ENCODE peak calls at places on chromosomes 12 and 14, in ten cellular contexts. A is gastrocnemius medialis, C is transverse colon, Z is BJ, R is uterus, F is fibroblast of villous mesenchyme, D is lower lobe of right lung, X is heart right ventricle, I is endodermal cell, V is hepatocyte. S is an unnamed sample.

GRCh38 chr14:76203086-76204001 is 51.6 kb downstream of the GPATCH2L start:
- DNase-seq in A (no peak), C (no peak), Z (peak; percentile 23), R (peak; percentile 50), F (peak; percentile 91), D (no peak), X (no peak), I (no peak), V (peak; percentile 53), S (no peak)

GRCh38 chr12:118355838-118356237 is 16.9 kb downstream of the TAOK3 start:
- DNase-seq in A (no peak), C (no peak), Z (no peak), R (no peak), F (no peak), D (no peak), X (no peak), I (no peak), V (no peak), S (no peak)

GRCh38 chr14:50941151-50941550 is 3.1 kb downstream of the PYGL start:
- DNase-seq in A (no peak), C (no peak), Z (peak; percentile 61), R (no peak), F (no peak), D (no peak), X (no peak), I (no peak), V (no peak), S (no peak)

GRCh38 chr12:52873832-52874572 is 25.2 kb upstream of the KRT78 start:
- DNase-seq in A (peak; percentile 55), C (peak; percentile 91), Z (peak; percentile 66), R (peak; percentile 92), F (peak; percentile 96), D (peak; percentile 86), X (peak; percentile 91), I (peak; percentile 90), V (peak; percentile 96), S (no peak)

GRCh38 chr12:71385155-71385554 is 54.4 kb upstream of the LGR5 start:
- DNase-seq in A (no peak), C (no peak), Z (no peak), R (no peak), F (no peak), D (no peak), X (no peak), I (no peak), V (no peak), S (no peak)

GRCh38 chr12:79422060-79422812 is 268.5 kb downstream of the PAWR start:
- DNase-seq in A (no peak), C (no peak), Z (no peak), R (no peak), F (peak; percentile 84), D (no peak), X (no peak), I (no peak), V (no peak), S (no peak)

GRCh38 chr14:89451229-89451628 is 34.2 kb upstream of the FOXN3 start:
- DNase-seq in A (no peak), C (no peak), Z (no peak), R (no peak), F (no peak), D (no peak), X (no peak), I (no peak), V (no peak), S (no peak)

GRCh38 chr14:64611358-64612020 is 61.7 kb downstream of the PPP1R36 start:
- DNase-seq in A (no peak), C (no peak), Z (peak; percentile 50), R (peak; percentile 52), F (peak; percentile 88), D (no peak), X (no peak), I (no peak), V (no peak), S (no peak)

GRCh38 chr12:95701275-95701674 is 89.3 kb downstream of the NTN4 start:
- DNase-seq in A (no peak), C (no peak), Z (no peak), R (no peak), F (no peak), D (no peak), X (no peak), I (no peak), V (no peak), S (no peak)

GRCh38 chr12:51389302-51389999 is 1.8 kb downstream of the GALNT6 start:
- DNase-seq in A (no peak), C (peak; percentile 37), Z (no peak), R (no peak), F (no peak), D (no peak), X (no peak), I (peak; percentile 46), V (no peak), S (no peak)

GRCh38 chr12:64181504-64182291 is 40.4 kb downstream of the KICS2 start:
- DNase-seq in A (peak; percentile 33), C (peak; percentile 51), Z (peak; percentile 95), R (peak; percentile 67), F (peak; percentile 91), D (no peak), X (no peak), I (peak; percentile 74), V (peak; percentile 64), S (no peak)

GRCh38 chr12:112218150-112218549 is 92.8 kb downstream of the TRAFD1 start:
- DNase-seq in A (no peak), C (no peak), Z (no peak), R (no peak), F (peak; percentile 3), D (no peak), X (no peak), I (no peak), V (no peak), S (no peak)

GRCh38 chr14:51862171-51862838 is 1.9 kb downstream of the GNG2 start:
- DNase-seq in A (no peak), C (no peak), Z (no peak), R (no peak), F (peak; percentile 13), D (no peak), X (no peak), I (no peak), V (no peak), S (no peak)

GRCh38 chr12:107320929-107321618 is 227.7 kb upstream of the CRY1 start:
- DNase-seq in A (no peak), C (peak; percentile 31), Z (no peak), R (no peak), F (peak; percentile 8), D (peak; percentile 54), X (no peak), I (peak; percentile 86), V (peak; percentile 53), S (no peak)

DNA sequence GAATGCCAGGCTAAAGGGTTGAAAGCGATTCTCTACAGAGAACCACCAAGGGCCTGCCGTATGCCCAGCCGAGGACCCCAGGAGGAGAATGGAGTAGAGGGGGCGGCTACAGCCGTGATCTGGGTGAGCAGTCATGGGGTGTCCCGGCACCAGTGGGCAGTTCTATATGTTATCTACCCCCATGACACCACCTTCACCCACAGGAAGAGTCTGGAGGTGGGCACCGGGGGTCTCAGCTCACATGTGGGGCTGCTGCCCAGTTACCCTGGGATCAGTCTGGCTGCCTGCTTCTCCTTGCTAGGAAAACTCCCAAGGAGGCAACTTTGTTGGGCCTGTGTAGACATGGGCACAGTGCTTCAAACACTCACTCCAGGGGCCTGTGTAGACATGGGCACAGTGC is 99.4 kb downstream of the LGMN start:
- DNase-seq in A (no peak), C (no peak), Z (no peak), R (no peak), F (no peak), D (no peak), X (no peak), I (no peak), V (no peak), S (no peak)
- H3K4me3 ChIP-seq in A (no peak overlapping the region), C (no peak overlapping the region), Z (no peak overlapping the region), R (no peak overlapping the region), F (no peak overlapping the region), D (no peak overlapping the region), X (no peak overlapping the region), I (no peak overlapping the region), V (no peak overlapping the region), S (no peak overlapping the region)

GRCh38 chr12:68081561-68081960 is 78.0 kb downstream of the IFNG start:
- DNase-seq in A (no peak), C (no peak), Z (no peak), R (no peak), F (no peak), D (no peak), X (no peak), I (no peak), V (no peak), S (no peak)

GRCh38 chr12:68089101-68089500 is 70.4 kb downstream of the IFNG start:
- DNase-seq in A (no peak), C (no peak), Z (no peak), R (no peak), F (no peak), D (no peak), X (no peak), I (no peak), V (no peak), S (no peak)

GRCh38 chr12:68080577-68080976 is 79.0 kb downstream of the IFNG start:
- DNase-seq in A (no peak), C (no peak), Z (no peak), R (no peak), F (no peak), D (no peak), X (no peak), I (peak; percentile 91), V (no peak), S (no peak)

DNA sequence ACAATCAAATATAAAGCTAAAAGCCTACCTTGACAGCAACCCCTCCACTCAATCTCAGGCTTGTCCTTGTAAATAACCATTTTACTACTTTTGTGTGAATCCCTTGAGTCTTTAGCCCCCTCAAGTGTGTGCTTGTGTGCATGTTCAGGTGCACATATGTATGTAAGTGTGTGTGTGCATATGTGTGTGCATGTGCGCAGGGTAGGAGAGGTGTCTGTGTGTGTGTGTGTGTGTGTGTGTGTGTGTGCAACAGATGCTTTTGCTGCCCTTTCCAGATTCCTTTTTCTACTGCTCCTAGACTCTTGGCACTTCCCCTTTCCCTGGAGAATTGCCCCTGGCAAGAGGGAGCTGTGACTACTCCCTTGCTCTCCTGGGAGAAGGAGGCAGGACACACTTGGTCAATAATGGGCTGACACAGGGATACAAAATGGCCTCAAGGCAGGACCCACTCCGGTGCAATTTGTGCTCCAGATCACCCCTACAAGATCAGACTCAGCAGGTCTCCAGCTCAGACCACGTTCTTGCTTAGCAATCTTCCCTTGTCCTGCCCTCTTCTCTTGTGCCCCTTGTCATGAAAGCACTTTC is 73.4 kb downstream of the IFNG start:
- DNase-seq in A (no peak), C (no peak), Z (no peak), R (no peak), F (no peak), D (no peak), X (no peak), I (no peak), V (no peak), S (no peak)
- H3K4me3 ChIP-seq in A (no peak overlapping the region), C (no peak overlapping the region), Z (no peak overlapping the region), R (no peak overlapping the region), F (no peak overlapping the region), D (no peak overlapping the region), X (no peak overlapping the region), I (no peak overlapping the region), V (no peak overlapping the region), S (no peak overlapping the region)

GRCh38 chr12:70213707-70214106 is 29.5 kb upstream of the CNOT2 start:
- DNase-seq in A (no peak), C (no peak), Z (no peak), R (no peak), F (no peak), D (no peak), X (no peak), I (no peak), V (no peak), S (no peak)
- H3K4me3 ChIP-seq in A (no peak overlapping the region), C (no peak overlapping the region), Z (no peak overlapping the region), R (no peak overlapping the region), F (no peak overlapping the region), D (no peak overlapping the region), X (no peak overlapping the region), I (no peak overlapping the region), V (no peak overlapping the region), S (no peak overlapping the region)

GRCh38 chr14:35878272-35879140 is 52.4 kb downstream of the BRMS1L start:
- DNase-seq in A (peak; percentile 17), C (peak; percentile 37), Z (peak; percentile 85), R (peak; percentile 49), F (peak; percentile 88), D (no peak), X (no peak), I (no peak), V (peak; percentile 61), S (no peak)
- H3K4me3 ChIP-seq in A (no peak overlapping the region), C (no peak overlapping the region), Z (no peak overlapping the region), R (no peak overlapping the region), F (no peak overlapping the region), D (no peak overlapping the region), X (no peak overlapping the region), I (no peak overlapping the region), V (no peak overlapping the region), S (no peak overlapping the region)

S was measured in iPS DF 6.9.